ENCODE peak calls at places on chromosomes 4 and X, in four cellular contexts. R, W, E and B are unnamed samples.

GRCh38 chr4:10917475-10918103 is 233.0 kb upstream of the CLNK start:
- DNase-seq in R (no peak), W (no peak), E (no peak), B (no peak)

GRCh38 chr4:185883591-185883990 is 71.6 kb upstream of the SORBS2 start:
- DNase-seq in R (no peak), W (no peak), E (no peak), B (no peak)

GRCh38 chrX:53283567-53283966 is 2.2 kb upstream of the IQSEC2 start:
- DNase-seq in R (no peak), W (no peak), E (no peak), B (no peak)

GRCh38 chrX:139691493-139691842 is 16.5 kb downstream of the MCF2 start:
- DNase-seq in R (no peak), W (no peak), E (no peak), B (no peak)

GRCh38 chrX:100863326-100863854 is 10.8 kb downstream of the NOX1 start:
- DNase-seq in R (no peak), W (no peak), E (no peak), B (no peak)

GRCh38 chr4:8504279-8505007 is 63.9 kb downstream of the TRMT44 start:
- DNase-seq in R (no peak), W (no peak), E (peak), B (no peak)

GRCh38 chr4:38509551-38509950 is 154.4 kb upstream of the KLF3 start:
- DNase-seq in R (no peak), W (no peak), E (no peak), B (no peak)

GRCh38 chrX:43380704-43381103 is 275.4 kb upstream of the MAOA start:
- DNase-seq in R (no peak), W (no peak), E (no peak), B (no peak)

GRCh38 chr4:167274346-167274745 is 40.1 kb upstream of the SPOCK3 start:
- DNase-seq in R (no peak), W (no peak), E (no peak), B (no peak)

GRCh38 chr4:6591305-6591704 is 16.3 kb downstream of the MAN2B2 start:
- DNase-seq in R (no peak), W (no peak), E (no peak), B (no peak)

GRCh38 chr4:165965503-165965902 is 92.5 kb downstream of the TLL1 start:
- DNase-seq in R (no peak), W (no peak), E (peak), B (no peak)

GRCh38 chr4:73970011-73970410 is 11.8 kb downstream of the PF4 start:
- DNase-seq in R (no peak), W (no peak), E (no peak), B (no peak)

GRCh38 chr4:73962724-73963123 is 19.1 kb downstream of the PF4 start:
- DNase-seq in R (no peak), W (no peak), E (no peak), B (no peak)

GRCh38 chr4:73967891-73968290 is 13.9 kb downstream of the PF4 start:
- DNase-seq in R (no peak), W (no peak), E (no peak), B (no peak)

GRCh38 chr4:73970945-73971344 is 10.9 kb downstream of the PF4 start:
- DNase-seq in R (no peak), W (no peak), E (no peak), B (no peak)

GRCh38 chr4:73964862-73965611 is 16.8 kb downstream of the PF4 start:
- DNase-seq in R (no peak), W (no peak), E (peak), B (no peak)
- TF ChIP-seq ZNF274 in R (no peak), W (no peak), E (no peak), B (no peak)

GRCh38 chrX:113399501-113400192 is 559.0 kb upstream of the AMOT start:
- DNase-seq in R (no peak), W (no peak), E (peak), B (no peak)
- TF ChIP-seq SUZ12 in R (no peak), W (no peak), E (no peak), B (no peak)

DNA sequence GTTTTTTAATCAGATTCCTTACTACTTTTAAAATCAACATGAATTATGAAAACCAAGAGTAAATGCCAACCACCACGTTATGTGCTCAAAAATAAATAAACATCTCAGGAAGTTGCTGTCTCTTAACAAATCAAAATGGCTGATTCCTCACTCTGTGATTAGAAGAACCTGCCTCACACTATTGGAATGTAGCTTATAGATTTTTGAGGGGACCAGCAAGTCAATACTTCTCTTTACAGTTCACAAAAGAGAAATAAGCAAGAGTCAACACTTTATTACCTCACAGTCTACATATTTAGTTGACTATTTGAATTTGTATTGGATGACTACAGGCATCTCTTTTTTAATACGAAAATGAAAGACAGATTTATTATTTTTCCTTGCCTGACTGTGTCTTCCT is 1511.7 kb downstream of the ARAP2 start:
- DNase-seq in R (no peak), W (no peak), E (peak), B (no peak)
- TF ChIP-seq ZNF274 in R (no peak), W (no peak), E (no peak), B (no peak)

DNA sequence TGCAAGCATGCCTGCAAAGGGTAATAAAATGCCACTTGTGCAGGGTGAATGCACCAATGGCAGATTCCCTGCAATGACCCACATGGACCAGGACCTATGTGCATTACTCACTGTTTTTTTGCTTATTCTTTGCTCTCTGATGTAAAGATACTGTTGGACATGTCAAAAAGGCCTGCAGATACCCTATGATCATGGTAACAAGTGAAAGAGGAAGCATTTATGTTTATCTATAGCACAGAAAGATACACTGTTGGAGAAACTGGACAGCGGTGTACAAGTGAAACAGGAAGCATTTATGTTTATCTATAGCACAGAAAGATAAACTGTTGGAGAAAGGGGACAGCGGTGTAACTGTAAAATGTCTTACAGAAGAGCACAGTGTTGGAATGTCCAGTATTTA is 127.5 kb downstream of the PAPSS1 start:
- DNase-seq in R (no peak), W (no peak), E (peak), B (no peak)
- TF ChIP-seq SUZ12 in R (no peak), W (no peak), E (no peak), B (no peak)

GRCh38 chrX:70346671-70347070 is 56.8 kb downstream of the KIF4A start:
- DNase-seq in R (no peak), W (no peak), E (no peak), B (no peak)

GRCh38 chrX:70354726-70355125 is 64.8 kb downstream of the KIF4A start:
- DNase-seq in R (no peak), W (no peak), E (no peak), B (no peak)

GRCh38 chrX:70353524-70353923 is 63.6 kb downstream of the KIF4A start:
- DNase-seq in R (no peak), W (no peak), E (no peak), B (no peak)

DNA sequence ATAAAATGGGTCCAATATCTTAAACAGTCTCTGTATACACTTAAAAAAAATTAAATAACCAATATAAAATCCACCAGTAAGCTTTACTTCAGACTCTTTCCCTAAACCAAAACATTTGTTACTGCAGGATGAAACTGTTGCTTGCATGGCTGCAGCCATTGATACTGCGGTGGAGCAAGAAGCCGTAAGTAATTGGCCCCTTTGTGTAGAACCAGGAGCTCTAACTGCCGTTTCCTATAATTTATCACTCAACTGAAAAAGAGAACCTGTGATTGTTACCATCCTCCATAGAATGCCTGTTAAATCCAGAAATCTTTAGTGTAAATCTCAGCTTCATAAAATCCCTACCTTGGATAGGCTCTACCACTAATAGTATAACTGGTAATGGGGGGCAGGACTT is 62.6 kb downstream of the KIF4A start:
- DNase-seq in R (no peak), W (no peak), E (no peak), B (no peak)
- TF ChIP-seq ZNF274 in R (no peak), W (no peak), E (no peak), B (no peak)

GRCh38 chr4:17941731-17942130 is 79.8 kb downstream of the LCORL start:
- DNase-seq in R (no peak), W (no peak), E (no peak), B (no peak)

GRCh38 chr4:17934286-17934685 is 87.3 kb downstream of the LCORL start:
- DNase-seq in R (no peak), W (no peak), E (no peak), B (no peak)

DNA sequence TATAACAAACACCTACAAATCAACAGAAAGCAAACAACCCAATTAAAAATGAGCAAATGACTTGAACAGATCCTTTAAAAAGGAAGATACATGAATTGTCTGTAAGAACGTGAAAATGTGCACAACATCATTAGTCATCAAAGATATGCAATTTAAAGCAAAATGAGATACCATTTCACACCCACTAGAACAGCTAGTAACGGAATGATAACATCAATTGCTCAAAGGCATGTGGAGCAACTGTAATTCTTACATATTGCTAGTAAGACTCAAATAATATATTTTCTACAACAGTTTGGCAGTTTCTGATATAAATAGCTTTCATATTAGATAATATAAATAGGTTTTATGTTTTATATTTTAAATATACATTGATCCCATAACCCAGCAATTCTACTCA is 82.5 kb downstream of the LCORL start:
- DNase-seq in R (no peak), W (no peak), E (no peak), B (no peak)
- TF ChIP-seq SUZ12 in R (no peak), W (no peak), E (no peak), B (no peak)

DNA sequence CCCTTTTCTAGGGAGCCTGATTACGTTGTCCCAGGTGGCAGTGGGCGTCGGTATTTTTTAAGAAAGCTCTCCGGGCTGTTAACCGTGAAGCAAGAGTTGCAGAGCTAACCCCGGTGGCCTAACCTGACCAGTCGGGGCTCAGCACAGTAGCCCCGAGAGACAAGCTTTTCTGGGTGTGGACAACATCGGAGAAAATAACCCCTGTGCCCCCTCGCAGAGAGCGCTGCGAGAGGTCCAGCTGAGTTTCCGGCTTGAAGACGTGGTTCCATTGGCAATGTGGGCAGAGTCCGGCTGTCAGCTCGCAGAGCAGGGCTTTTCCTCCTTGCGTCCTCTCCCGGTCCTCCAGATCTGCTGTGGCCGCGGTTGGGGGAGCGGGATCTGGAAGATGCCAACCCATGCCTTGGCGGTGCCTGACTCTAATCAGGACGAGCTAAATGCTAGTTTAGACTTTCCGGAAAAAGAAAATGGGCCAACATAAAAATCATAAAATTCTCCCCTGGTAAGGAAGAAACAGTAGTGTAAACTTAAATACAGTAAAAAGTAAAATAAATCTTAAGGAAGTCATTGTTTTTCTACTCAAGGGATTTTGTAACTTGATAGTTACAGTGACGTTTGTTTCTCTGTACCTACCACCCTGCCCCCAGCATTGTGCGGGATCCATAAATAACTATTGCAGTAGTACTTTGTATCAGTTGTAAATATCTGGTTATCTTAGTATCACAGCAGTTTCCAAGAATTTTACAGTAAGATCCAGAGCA is 603 bp upstream of the PLA2G12A start:
- DNase-seq in R (peak), W (peak), E (no peak), B (peak)
- TF ChIP-seq ZNF274 in R (no peak), W (no peak), E (no peak), B (no peak)

GRCh38 chr4:1080961-1081688 is 32.2 kb downstream of the RNF212 start:
- DNase-seq in R (no peak), W (no peak), E (no peak), B (no peak)
- TF ChIP-seq SUZ12 in R (no peak), W (no peak), E (no peak), B (no peak)

DNA sequence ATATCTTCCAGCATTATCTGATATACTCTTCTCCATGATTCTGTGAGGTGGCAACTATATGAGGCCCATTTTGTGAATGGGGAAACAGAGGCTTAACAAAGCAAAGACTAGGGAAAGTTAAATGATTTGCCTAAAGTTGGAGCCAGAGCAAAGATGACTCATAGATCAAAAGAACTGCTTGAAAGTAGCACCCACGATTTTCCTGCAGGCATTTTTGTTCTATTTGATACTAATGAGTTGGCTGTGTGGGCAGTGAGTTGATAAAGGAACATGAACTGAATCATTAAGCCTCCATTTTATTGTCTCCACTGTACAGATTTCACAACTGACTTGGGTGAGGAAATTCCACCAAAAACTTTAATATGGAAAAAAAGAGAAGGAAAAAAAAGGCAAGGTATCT is 138.9 kb upstream of the IGFBP7 start:
- DNase-seq in R (no peak), W (no peak), E (no peak), B (no peak)
- TF ChIP-seq ZNF274 in R (no peak), W (no peak), E (no peak), B (no peak)